ENCODE peak calls at places on chromosomes 4 and X, in four cellular contexts. G, Z, R and V are unnamed samples.

GRCh38 chr4:75675004-75675531 is 1.9 kb upstream of the G3BP2 start:
- DNase-seq in G (no peak), Z (no peak), R (no peak), V (no peak)

GRCh38 chrX:24166078-24166477 is 16.5 kb downstream of the ZFX start:
- DNase-seq in G (no peak), Z (no peak), R (no peak), V (no peak)

GRCh38 chr4:52925531-52925968 is 63.4 kb downstream of the RASL11B start:
- DNase-seq in G (no peak), Z (no peak), R (no peak), V (no peak)

GRCh38 chrX:24870143-24870542 is 145.6 kb downstream of the ARX start:
- DNase-seq in G (peak), Z (no peak), R (no peak), V (no peak)

GRCh38 chrX:40008841-40009461 is 88.8 kb downstream of the BCOR start:
- DNase-seq in G (no peak), Z (peak), R (no peak), V (no peak)

GRCh38 chr4:38523524-38524448 is 140.2 kb upstream of the KLF3 start:
- DNase-seq in G (no peak), Z (peak), R (no peak), V (peak)

GRCh38 chr4:137267024-137267423 is 265.3 kb downstream of the PCDH18 start:
- DNase-seq in G (no peak), Z (no peak), R (no peak), V (no peak)

GRCh38 chrX:118963159-118963558 is 11.3 kb upstream of the LONRF3 start:
- DNase-seq in G (no peak), Z (no peak), R (no peak), V (no peak)

DNA sequence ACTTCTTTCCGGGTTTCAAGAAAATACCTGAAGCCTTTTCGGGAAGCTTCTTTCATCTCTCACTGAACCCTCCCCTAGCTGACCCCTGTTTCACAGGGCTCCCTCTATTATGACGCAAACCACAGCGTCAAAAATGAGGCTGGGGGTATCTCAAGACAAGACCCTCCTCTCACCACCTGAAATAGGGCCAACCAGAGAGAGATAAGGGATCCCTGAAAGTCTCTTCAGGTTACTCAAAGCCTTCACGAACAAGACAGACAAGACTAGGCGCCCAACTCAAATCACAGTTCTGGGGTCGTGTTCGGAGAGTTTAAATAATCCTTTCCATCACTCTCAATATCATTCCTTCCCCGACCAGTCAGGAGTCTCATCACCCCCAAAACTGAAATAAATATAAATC is 1.2 kb downstream of the PHF8 start:
- DNase-seq in G (no peak), Z (no peak), R (no peak), V (no peak)
- TF ChIP-seq CTCF in G (no peak), Z (no peak), R (no peak), V (no peak)

GRCh38 chr4:5957091-5957490 is 61.1 kb downstream of the C4orf50 start:
- DNase-seq in G (no peak), Z (no peak), R (no peak), V (no peak)

GRCh38 chr4:5954056-5954760 is 61.3 kb upstream of the CRMP1 start:
- DNase-seq in G (no peak), Z (no peak), R (no peak), V (no peak)

GRCh38 chr4:5956285-5957021 is 61.8 kb downstream of the C4orf50 start:
- DNase-seq in G (no peak), Z (no peak), R (no peak), V (no peak)

GRCh38 chr4:5955856-5956255 is 62.4 kb downstream of the C4orf50 start:
- DNase-seq in G (no peak), Z (no peak), R (no peak), V (no peak)

DNA sequence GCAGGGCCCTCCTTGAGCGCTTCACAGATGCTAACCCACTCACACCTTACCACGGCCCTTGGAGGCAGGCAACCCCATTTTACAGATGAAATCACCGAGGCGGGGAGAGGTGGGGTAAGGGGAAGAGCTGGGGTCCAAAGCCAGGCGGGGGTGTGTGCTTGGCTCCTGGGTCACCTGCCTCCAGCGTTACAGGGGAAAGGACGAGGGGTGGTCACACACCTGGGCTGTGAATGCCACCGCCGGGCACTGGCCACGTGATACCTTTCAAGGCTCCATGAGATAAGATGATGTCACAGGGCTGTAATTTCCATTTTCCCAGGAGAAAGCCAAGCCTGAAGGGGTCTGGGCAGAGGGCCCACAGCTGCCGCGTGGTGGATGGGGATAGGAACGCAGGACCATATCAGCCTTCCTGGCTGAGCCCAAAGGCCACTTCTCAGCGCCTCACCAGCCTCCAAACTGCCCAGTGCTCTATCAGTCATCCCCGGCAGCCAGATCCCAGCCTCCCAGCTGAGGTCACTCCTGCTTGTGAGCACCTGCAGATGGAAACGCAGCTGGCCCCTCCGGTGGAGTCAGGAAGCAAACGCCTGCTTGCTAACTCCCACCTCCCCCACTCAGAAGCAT is 62.4 kb upstream of the CRMP1 start:
- DNase-seq in G (no peak), Z (no peak), R (no peak), V (no peak)
- TF ChIP-seq CTCF in G (no peak), Z (no peak), R (no peak), V (no peak)

GRCh38 chrX:88397551-88397950 is 349.5 kb upstream of the CPXCR1 start:
- DNase-seq in G (no peak), Z (no peak), R (no peak), V (no peak)
- TF ChIP-seq CTCF in G (no peak), Z (no peak), R (peak), V (no peak)

DNA sequence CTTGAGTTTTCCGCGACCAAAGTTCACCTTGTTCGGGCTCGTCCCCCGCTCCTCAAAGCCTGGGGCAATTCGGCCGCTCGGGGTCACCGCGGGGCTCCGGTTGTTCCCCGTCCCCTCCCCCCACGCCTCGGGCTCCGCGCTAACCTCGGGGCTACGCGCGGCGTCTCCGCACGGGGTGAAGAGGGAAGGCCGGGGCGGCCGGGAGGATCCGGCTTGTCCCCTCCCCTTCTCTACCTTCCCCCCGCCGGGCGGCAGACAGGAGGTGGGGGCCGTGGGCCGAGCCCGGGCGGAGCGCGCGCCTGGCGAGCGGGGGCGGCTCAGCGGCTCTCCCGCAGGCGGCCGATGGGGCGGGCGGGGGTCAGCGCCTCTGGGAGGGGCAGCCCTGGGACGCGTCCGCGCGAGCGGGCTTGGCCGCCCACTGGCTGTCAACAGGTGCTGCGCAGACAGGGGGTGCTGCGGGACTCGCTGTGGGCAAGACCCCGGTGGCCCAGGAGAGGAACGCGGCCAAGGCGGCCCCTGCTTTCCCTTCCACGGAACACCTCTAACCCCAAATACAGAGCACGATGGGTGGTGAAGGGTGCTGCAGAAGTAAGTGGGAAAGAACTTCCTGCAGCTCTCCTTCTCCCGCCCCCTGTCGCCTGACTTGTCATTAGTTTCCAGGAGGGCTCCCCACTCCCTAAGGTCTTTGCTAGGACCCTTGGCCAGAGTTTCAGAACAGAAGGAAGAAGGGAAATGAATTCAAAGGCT is at the start of gene PDGFC:
- DNase-seq in G (no peak), Z (peak), R (peak), V (peak)
- TF ChIP-seq CTCF in G (peak), Z (no peak), R (peak), V (peak)

DNA sequence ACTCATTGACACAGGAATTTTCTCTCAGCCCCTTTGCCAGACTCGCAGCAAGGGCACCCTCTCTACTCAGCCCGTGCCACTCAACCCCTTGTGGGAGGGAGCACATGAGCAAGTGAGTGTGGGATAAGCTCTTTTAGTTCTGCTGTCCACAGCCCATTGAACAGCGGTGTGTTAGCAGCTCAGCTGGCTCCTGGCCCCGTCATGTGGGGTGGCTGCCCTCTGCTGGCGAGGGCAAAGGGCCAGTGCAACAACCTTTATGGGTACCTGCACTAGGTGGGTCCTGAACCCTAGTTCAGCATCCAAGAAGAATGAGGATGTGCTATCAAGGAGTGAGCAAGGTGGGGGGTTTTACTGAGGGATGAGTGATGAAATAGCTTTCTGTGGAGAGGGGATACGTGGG is 85.0 kb upstream of the ZNF81 start:
- DNase-seq in G (no peak), Z (peak), R (no peak), V (no peak)
- TF ChIP-seq CTCF in G (peak), Z (peak), R (peak), V (peak)

DNA sequence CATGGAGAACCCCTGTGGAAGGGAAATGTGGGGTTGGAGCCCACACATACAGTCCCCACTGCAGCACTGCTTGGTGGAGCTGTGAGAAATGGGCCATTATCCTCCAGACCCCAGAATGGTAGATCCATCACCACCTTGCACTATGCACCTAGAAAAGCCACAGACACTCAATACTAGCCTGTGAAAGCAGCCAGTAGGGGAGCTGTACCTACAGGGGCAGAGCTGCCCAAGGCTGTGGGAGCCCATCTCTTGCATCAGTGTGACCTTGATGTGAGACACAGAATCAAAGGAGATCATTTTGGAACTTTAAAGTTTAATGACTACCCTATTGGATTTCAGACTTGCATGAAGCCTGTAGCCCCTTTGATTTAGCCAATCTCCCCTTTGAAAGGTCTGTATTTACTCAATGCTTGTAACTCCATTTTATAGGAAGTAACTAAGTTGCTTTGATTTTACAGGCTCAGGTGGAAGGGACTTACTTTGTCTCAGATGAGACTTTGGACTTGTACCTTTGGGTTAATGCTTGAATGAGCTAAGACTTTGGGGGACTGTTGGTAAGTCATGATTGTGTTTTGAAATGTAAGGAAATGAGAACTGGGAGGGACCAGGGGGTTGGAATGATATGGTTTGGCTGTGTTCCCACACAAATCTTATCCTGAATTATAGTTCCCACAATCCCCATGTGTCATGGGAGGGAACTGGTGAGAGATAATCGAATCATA is 352.7 kb downstream of the INPP4B start:
- DNase-seq in G (no peak), Z (no peak), R (no peak), V (no peak)
- TF ChIP-seq CTCF in G (no peak), Z (no peak), R (no peak), V (no peak)

DNA sequence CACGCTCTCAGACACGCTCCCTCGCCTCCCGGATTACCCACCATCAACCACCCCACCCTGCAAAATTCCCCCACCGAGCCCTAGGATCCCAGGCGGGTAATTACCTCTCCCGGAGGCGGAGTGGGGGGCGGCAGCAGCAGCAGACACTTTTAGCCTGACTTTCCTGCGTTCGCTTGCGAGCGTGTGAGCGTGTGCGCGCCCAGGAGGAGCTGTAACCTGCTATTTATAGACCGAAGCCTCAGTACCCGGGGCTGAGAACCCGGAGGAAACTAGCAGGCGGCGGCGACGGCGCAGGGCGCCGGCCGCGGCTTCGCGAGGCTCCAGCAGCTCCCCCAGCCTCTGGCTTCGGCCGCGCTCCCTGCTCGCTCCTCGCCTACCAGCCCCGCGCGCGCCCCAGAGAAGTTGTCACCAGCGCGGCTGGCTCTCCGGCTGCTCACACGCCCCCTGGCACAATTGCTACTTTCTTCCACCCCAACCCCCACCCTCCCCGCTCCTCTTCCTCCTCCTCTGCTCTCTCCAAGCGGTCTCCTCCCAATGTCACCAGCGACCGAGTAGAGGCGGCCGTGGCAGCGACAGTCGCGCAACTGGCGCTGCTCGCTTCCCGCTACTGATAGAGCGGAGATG is at the start of gene INPP4B:
- DNase-seq in G (peak), Z (peak), R (no peak), V (peak)
- TF ChIP-seq CTCF in G (no peak), Z (no peak), R (no peak), V (no peak)

GRCh38 chrX:135484636-135485289 is 35.7 kb upstream of the INTS6L start:
- DNase-seq in G (no peak), Z (peak), R (no peak), V (peak)
- TF ChIP-seq CTCF in G (peak), Z (peak), R (peak), V (peak)

GRCh38 chr4:105937759-105938158 is 42.5 kb downstream of the NPNT start:
- DNase-seq in G (no peak), Z (no peak), R (no peak), V (no peak)
- TF ChIP-seq CTCF in G (no peak), Z (no peak), R (no peak), V (no peak)